ENCODE peak calls at places on chromosome 22, in seven cellular contexts. Q, H, O, B, I, L and R are unnamed samples.

GRCh38 chr22:35308480-35308945 is 8.8 kb downstream of the TOM1 start:
- DNase-seq in I (no peak), Q (no peak), L (no peak), O (no peak), H (peak; percentile 36), B (no peak), R (no peak)

GRCh38 chr22:25777870-25778269 is 35.9 kb downstream of the MYO18B start:
- DNase-seq in I (no peak), Q (no peak), B (no peak), H (peak; percentile 48), O (no peak), L (no peak), R (peak; percentile 51)

GRCh38 chr22:47030881-47031627 is 268.6 kb downstream of the TBC1D22A start:
- DNase-seq in H (no peak), O (peak; percentile 38), B (no peak), I (no peak), L (peak; percentile 61), Q (peak; percentile 50), R (peak; percentile 35)

GRCh38 chr22:46754110-46754799 is 8.2 kb upstream of the TBC1D22A start:
- DNase-seq in B (no peak), O (peak; percentile 90), I (peak; percentile 93), Q (peak; percentile 98), H (no peak), L (peak; percentile 98), R (no peak)

GRCh38 chr22:41564563-41564962 is 3.8 kb downstream of the CSDC2 start:
- DNase-seq in H (no peak), L (no peak), O (no peak), B (no peak), Q (no peak), I (no peak), R (no peak)

GRCh38 chr22:40300884-40301672 is 45.2 kb upstream of the ADSL start:
- DNase-seq in O (no peak), B (no peak), Q (no peak), I (no peak), L (no peak), H (no peak), R (no peak)

GRCh38 chr22:18156878-18157713 is 7.1 kb downstream of the USP18 start:
- DNase-seq in Q (peak; percentile 79), I (peak; percentile 96), H (peak; percentile 61), O (no peak), B (peak; percentile 70), L (no peak), R (peak; percentile 48)

GRCh38 chr22:40250608-40251007 is 72.9 kb downstream of the TNRC6B start:
- DNase-seq in H (no peak), B (no peak), O (no peak), I (no peak), L (no peak), Q (no peak), R (no peak)

GRCh38 chr22:20013382-20013871 is 3.2 kb downstream of the ARVCF start:
- DNase-seq in Q (peak; percentile 84), L (peak; percentile 89), O (peak; percentile 78), B (no peak), I (no peak), H (peak; percentile 36), R (peak; percentile 32)

GRCh38 chr22:19569976-19570375 is 45.8 kb upstream of the CLDN5 start:
- DNase-seq in L (no peak), Q (no peak), I (no peak), B (no peak), O (no peak), H (no peak), R (no peak)

GRCh38 chr22:19756288-19757128 is 4.1 kb upstream of the TBX1 start:
- DNase-seq in Q (no peak), L (no peak), H (peak; percentile 68), B (no peak), I (no peak), O (peak; percentile 79), R (peak; percentile 36)

GRCh38 chr22:36328635-36329216 is 59.0 kb downstream of the MYH9 start:
- DNase-seq in L (peak; percentile 95), O (no peak), H (peak; percentile 19), Q (peak; percentile 87), I (peak; percentile 55), B (no peak), R (no peak)

GRCh38 chr22:10741210-10741609 is 4786.8 kb upstream of the OR11H1 start:
- DNase-seq in L (peak; percentile 87), Q (peak; percentile 58), O (peak; percentile 60), B (no peak), H (no peak), I (no peak), R (no peak)

GRCh38 chr22:46103181-46103580 is 47.1 kb upstream of the PPARA start:
- DNase-seq in L (no peak), O (no peak), Q (no peak), B (no peak), H (no peak), I (no peak), R (no peak)

GRCh38 chr22:32515074-32515473 is 40.5 kb downstream of the FBXO7 start:
- DNase-seq in O (no peak), Q (no peak), I (no peak), H (no peak), B (no peak), L (no peak), R (no peak)

GRCh38 chr22:20002098-20002497 is 14.5 kb downstream of the ARVCF start:
- DNase-seq in H (no peak), B (no peak), O (no peak), Q (peak; percentile 4), L (peak; percentile 37), I (no peak), R (no peak)

DNA sequence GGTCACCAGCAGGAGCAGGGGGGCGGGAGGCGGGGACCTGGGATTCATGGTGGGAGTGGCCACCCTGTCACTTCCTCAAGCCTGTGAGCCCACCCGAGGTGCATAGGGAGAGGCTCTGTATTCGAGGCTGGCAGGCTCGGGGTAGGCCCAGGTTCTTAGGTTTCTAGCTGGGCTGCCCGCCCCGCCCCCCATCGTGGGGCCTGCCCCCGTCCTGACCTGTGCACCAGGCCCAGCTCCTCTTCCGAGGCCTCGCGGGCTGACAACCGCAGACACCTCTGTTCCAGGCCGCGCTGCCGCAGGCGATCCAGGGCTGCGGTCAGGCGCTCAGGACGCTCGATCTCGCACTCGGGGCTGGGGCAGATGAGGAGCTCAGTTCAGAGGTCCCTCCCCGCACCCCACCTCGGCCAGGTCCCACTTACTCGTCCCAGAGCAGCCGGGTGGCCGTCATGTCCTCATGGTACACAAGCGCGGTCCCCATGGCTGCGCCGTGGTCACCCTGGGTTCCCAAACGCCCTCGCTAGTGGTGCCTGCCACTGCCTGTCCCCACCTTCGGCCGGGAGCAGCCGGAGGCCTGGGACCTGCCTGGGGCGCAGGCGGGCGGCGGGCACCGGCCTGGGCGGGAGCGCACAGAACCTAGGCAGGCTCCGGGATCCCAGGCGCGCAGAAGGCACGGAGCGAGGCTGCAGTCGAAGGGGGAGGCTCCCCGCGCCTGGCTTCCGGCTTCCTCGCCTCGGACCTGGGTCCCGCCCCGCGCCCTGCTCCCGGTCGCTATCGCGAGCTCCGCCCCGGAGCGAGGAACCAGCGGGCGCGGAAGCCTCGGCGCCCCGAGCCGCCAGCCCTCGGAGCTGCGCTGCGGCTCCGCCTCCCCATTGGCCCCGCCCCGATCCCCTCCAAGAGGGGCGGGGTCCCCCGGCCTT is at the start of gene HDAC10:
- DNase-seq in L (peak; percentile 92), Q (peak; percentile 90), O (peak; percentile 92), I (no peak), B (peak; percentile 64), H (peak; percentile 91), R (peak; percentile 80)
- H3K36me3 ChIP-seq in L (no peaks in the 10 kb centered on the region), Q (no peaks in the 10 kb centered on the region), O (peaks cover 10% of the 10 kb centered on the region), I (peaks cover 21% of the 10 kb centered on the region), B (peaks cover 34% of the 10 kb centered on the region), H (peaks cover 31% of the 10 kb centered on the region), R (peaks cover 53% of the 10 kb centered on the region)

GRCh38 chr22:37750596-37751162 is 53.8 kb downstream of the TRIOBP start:
- DNase-seq in O (no peak), L (peak; percentile 75), I (no peak), H (no peak), Q (no peak), B (no peak), R (no peak)

GRCh38 chr22:37749223-37749622 is 52.4 kb downstream of the TRIOBP start:
- DNase-seq in H (no peak), B (no peak), I (no peak), Q (no peak), O (peak; percentile 79), L (no peak), R (no peak)

GRCh38 chr22:37751449-37752188 is 54.8 kb downstream of the TRIOBP start:
- DNase-seq in B (no peak), I (no peak), H (no peak), L (no peak), Q (no peak), O (no peak), R (no peak)

GRCh38 chr22:37748659-37749058 is 51.8 kb downstream of the TRIOBP start:
- DNase-seq in H (no peak), I (no peak), O (no peak), Q (no peak), L (no peak), B (no peak), R (no peak)

GRCh38 chr22:37749831-37750595 is 53.2 kb downstream of the TRIOBP start:
- DNase-seq in B (no peak), Q (peak; percentile 53), O (no peak), I (no peak), L (no peak), H (no peak), R (no peak)
- H3K36me3 ChIP-seq in B (peaks cover 21% of the 10 kb centered on the region), Q (no peaks in the 10 kb centered on the region), O (peaks cover 14% of the 10 kb centered on the region), I (peaks cover 14% of the 10 kb centered on the region), L (peaks cover 5% of the 10 kb centered on the region), H (peaks cover 8% of the 10 kb centered on the region), R (peaks cover 5% of the 10 kb centered on the region)

GRCh38 chr22:22144858-22145257 is 99.7 kb upstream of the VPREB1 start:
- DNase-seq in B (no peak), Q (no peak), O (no peak), L (no peak), H (no peak), I (no peak), R (no peak)

GRCh38 chr22:22139364-22139763 is 105.2 kb upstream of the VPREB1 start:
- DNase-seq in O (no peak), B (no peak), L (no peak), Q (no peak), I (no peak), H (no peak), R (no peak)

GRCh38 chr22:22143448-22143847 is 101.1 kb upstream of the VPREB1 start:
- DNase-seq in L (no peak), H (no peak), Q (no peak), I (no peak), O (no peak), B (no peak), R (no peak)

GRCh38 chr22:22141031-22141430 is 103.6 kb upstream of the VPREB1 start:
- DNase-seq in H (no peak), I (no peak), O (no peak), Q (no peak), B (no peak), L (no peak), R (no peak)

GRCh38 chr22:22141771-22142591 is 102.6 kb upstream of the VPREB1 start:
- DNase-seq in O (no peak), I (no peak), B (no peak), L (no peak), Q (no peak), H (no peak), R (no peak)
- H3K36me3 ChIP-seq in O (no peaks in the 10 kb centered on the region), I (no peaks in the 10 kb centered on the region), B (no peaks in the 10 kb centered on the region), L (no peaks in the 10 kb centered on the region), Q (no peaks in the 10 kb centered on the region), H (peaks cover 7% of the 10 kb centered on the region), R (no peaks in the 10 kb centered on the region)

DNA sequence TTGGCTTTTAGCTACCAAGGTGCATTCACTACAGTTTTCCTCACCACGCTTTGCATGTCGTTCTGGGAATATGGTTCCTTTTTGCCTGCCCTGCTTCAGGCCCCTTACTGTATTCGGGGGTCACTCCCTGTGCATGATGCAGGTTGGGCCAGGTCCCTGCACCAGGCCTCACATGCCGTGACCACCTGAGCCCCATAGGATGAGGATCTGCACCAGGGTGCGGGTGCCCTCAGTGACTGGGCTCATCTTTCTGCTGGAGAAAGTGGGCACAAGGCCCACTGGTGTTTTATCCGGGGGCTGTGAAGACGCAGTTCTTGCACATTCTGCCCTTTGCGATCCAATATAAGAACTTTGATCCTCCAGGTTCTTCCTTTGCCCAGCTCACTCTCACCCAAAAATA is 45.7 kb upstream of the CABP7 start:
- DNase-seq in L (no peak), B (no peak), Q (no peak), I (no peak), O (no peak), H (no peak), R (no peak)
- H3K36me3 ChIP-seq in L (peaks cover 35% of the 10 kb centered on the region), B (peaks cover 64% of the 10 kb centered on the region), Q (peaks cover 6% of the 10 kb centered on the region), I (peaks cover 37% of the 10 kb centered on the region), O (peaks cover 95% of the 10 kb centered on the region), H (peaks cover 63% of the 10 kb centered on the region), R (peaks cover 57% of the 10 kb centered on the region)